ENCODE peak calls at places on chromosomes 3 and 15, in five cellular contexts. T, W, K, I and G are unnamed samples. For H3K9me3, the result is how much of the 10 kb centered on the place peaks cover.

GRCh38 chr15:94119923-94120775 is 111.2 kb upstream of the MCTP2 start:
- DNase-seq in W (peak), I (peak), K (no peak), T (peak), G (no peak)

GRCh38 chr3:111763968-111764367 is 95.1 kb upstream of the PHLDB2 start:
- DNase-seq in I (no peak), W (peak), T (no peak), K (no peak), G (no peak)

GRCh38 chr3:72086051-72086711 is 301.2 kb upstream of the PROK2 start:
- DNase-seq in I (no peak), W (no peak), T (no peak), K (no peak), G (no peak)

GRCh38 chr15:42737529-42738328 is 801 bp upstream of the CDAN1 start:
- DNase-seq in I (peak), K (no peak), T (no peak), W (peak), G (no peak)

GRCh38 chr15:25469377-25469776 is 30.6 kb upstream of the UBE3A start:
- DNase-seq in I (peak), W (no peak), T (no peak), K (no peak), G (no peak)

GRCh38 chr3:69649120-69649519 is 90.1 kb upstream of the MITF start:
- DNase-seq in K (no peak), T (no peak), W (no peak), I (peak), G (no peak)

GRCh38 chr3:140128217-140129137 is 193.5 kb downstream of the CLSTN2 start:
- DNase-seq in W (peak), K (no peak), I (peak), T (peak), G (no peak)

GRCh38 chr15:63156086-63156707 is 1.1 kb downstream of the RPS27L start:
- DNase-seq in W (peak), I (peak), T (peak), K (no peak), G (no peak)

GRCh38 chr15:57797145-57797544 is 90.6 kb downstream of the POLR2M start:
- DNase-seq in T (no peak), I (no peak), K (no peak), W (no peak), G (no peak)

GRCh38 chr3:197432407-197433127 is 123.2 kb downstream of the BDH1 start:
- DNase-seq in K (no peak), W (peak), T (no peak), I (no peak), G (no peak)

GRCh38 chr15:66704783-66705113 is 2.7 kb downstream of the SMAD6 start:
- DNase-seq in W (peak), I (peak), T (no peak), K (no peak), G (no peak)

GRCh38 chr3:105747056-105747455 is 121.8 kb downstream of the CBLB start:
- DNase-seq in K (no peak), W (no peak), I (peak), T (no peak), G (no peak)

GRCh38 chr3:11530153-11530721 is 113.5 kb downstream of the VGLL4 start:
- DNase-seq in T (peak), I (no peak), W (no peak), K (no peak), G (no peak)

GRCh38 chr15:94383041-94383440 is 151.7 kb downstream of the MCTP2 start:
- DNase-seq in W (no peak), I (no peak), K (no peak), T (no peak), G (no peak)

GRCh38 chr3:119841808-119842471 is 60.0 kb downstream of the NR1I2 start:
- DNase-seq in T (no peak), W (peak), K (no peak), I (peak), G (no peak)

GRCh38 chr15:95620934-95621579 is 709.4 kb upstream of the NR2F2 start:
- DNase-seq in K (no peak), W (no peak), T (no peak), I (no peak), G (no peak)

GRCh38 chr3:84759361-84759760 is 199.4 kb upstream of the CADM2 start:
- DNase-seq in T (no peak), W (no peak), I (no peak), K (no peak), G (no peak)

GRCh38 chr15:34850121-34850520 is 54.8 kb upstream of the ACTC1 start:
- DNase-seq in K (no peak), I (no peak), T (no peak), W (no peak), G (no peak)

GRCh38 chr15:73375755-73376305 is 7.1 kb upstream of the HCN4 start:
- DNase-seq in T (no peak), K (no peak), I (peak), W (no peak), G (no peak)

GRCh38 chr3:129581623-129582022 is 24.9 kb downstream of the PLXND1 start:
- DNase-seq in W (no peak), K (no peak), T (no peak), I (no peak), G (no peak)

GRCh38 chr3:77254967-77255831 is 215.3 kb downstream of the ROBO2 start:
- DNase-seq in K (no peak), I (peak), W (peak), T (peak), G (no peak)

GRCh38 chr15:62711691-62712454 is 330.7 kb upstream of the TPM1 start:
- DNase-seq in I (peak), K (no peak), W (no peak), T (no peak), G (no peak)

GRCh38 chr15:39594056-39594763 is 13.3 kb downstream of the THBS1 start:
- DNase-seq in W (peak), T (no peak), K (no peak), I (peak), G (no peak)

GRCh38 chr3:100401674-100402036 is 316 bp downstream of the LNP1 start:
- DNase-seq in I (peak), W (no peak), T (peak), K (peak), G (peak)

GRCh38 chr3:53137835-53138446 is 7.7 kb upstream of the RFT1 start:
- DNase-seq in T (no peak), K (no peak), W (no peak), I (no peak), G (no peak)

GRCh38 chr15:101535170-101535902 is 45.8 kb upstream of the PCSK6 start:
- DNase-seq in T (no peak), K (no peak), W (no peak), I (no peak), G (no peak)

GRCh38 chr3:25429960-25430941 is 2.2 kb downstream of the RARB start:
- DNase-seq in I (no peak), T (no peak), K (no peak), W (no peak), G (no peak)

GRCh38 chr3:100614941-100615340 is 5.5 kb downstream of the ADGRG7 start:
- DNase-seq in T (no peak), K (no peak), W (peak), I (no peak), G (no peak)

GRCh38 chr3:23751485-23751811 is 54.3 kb upstream of the UBE2E1 start:
- DNase-seq in W (no peak), I (no peak), K (no peak), T (peak), G (no peak)

GRCh38 chr3:196166741-196167140 is 44.5 kb downstream of the ZDHHC19 start:
- DNase-seq in I (no peak), W (no peak), K (no peak), T (no peak), G (no peak)

GRCh38 chr15:89171136-89172072 is 50.0 kb downstream of the RLBP1 start:
- DNase-seq in W (peak), I (peak), T (peak), K (no peak), G (no peak)
- H3K9me3 ChIP-seq in W (under half), I (under half), T (under half), K (under half), G (under half)

GRCh38 chr3:43335799-43336198 is 49.5 kb downstream of the SNRK start:
- DNase-seq in K (no peak), I (no peak), W (no peak), T (no peak), G (no peak)
- H3K9me3 ChIP-seq in K (under half), I (under half), W (under half), T (under half), G (under half)

GRCh38 chr3:13818919-13819318 is 61.0 kb downstream of the WNT7A start:
- DNase-seq in T (no peak), I (no peak), K (no peak), W (no peak), G (peak)
- H3K9me3 ChIP-seq in T (under half), I (under half), K (under half), W (under half), G (under half)

GRCh38 chr3:93906245-93906644 is 67.5 kb downstream of the PROS1 start:
- DNase-seq in I (no peak), T (no peak), W (no peak), K (peak), G (no peak)
- H3K9me3 ChIP-seq in I (under half), T (under half), W (under half), K (under half), G (under half)

DNA sequence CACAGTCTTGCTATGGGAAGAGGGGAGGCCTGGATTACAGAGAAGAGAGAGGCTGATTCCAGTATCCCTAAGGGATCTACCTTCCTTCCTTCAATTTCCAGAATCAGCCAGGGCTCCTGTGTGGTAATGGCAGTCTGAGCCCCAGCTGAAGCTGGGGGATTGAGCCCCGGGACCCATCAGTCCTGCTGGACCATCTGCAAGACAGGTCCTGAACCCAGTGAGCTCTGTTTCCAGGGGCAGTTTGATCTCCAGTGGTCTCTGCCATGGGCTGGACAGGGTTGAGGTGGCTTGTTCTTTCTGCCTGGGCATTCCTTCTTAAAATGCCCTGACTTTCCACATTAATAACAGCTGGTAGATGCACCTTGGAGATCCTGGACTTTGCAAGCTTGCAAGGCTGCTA is 685.2 kb downstream of the TBL1XR1 start:
- DNase-seq in T (no peak), W (no peak), K (no peak), I (no peak), G (no peak)
- H3K9me3 ChIP-seq in T (under half), W (under half), K (under half), I (under half), G (under half)